ENCODE peak calls at places on chromosomes 4 and X, in ten cellular contexts. V, R, F, K, I, P, E, N, G and T are unnamed samples.

GRCh38 chrX:130788786-130789581 is 114.0 kb downstream of the ENOX2 start:
- DNase-seq in F (no peak), V (no peak), N (no peak), G (no peak), P (no peak), R (no peak), I (no peak), E (no peak), K (peak), T (no peak)

GRCh38 chr4:77193511-77194236 is 36.7 kb downstream of the CCNG2 start:
- DNase-seq in F (no peak), K (no peak), N (peak), I (no peak), E (peak), V (peak), G (no peak), P (peak), R (no peak), T (no peak)

GRCh38 chrX:119605739-119606507 is at the start of gene NKRF:
- DNase-seq in R (peak), P (peak), V (peak), I (peak), K (peak), G (no peak), E (peak), F (peak), N (peak), T (peak)

GRCh38 chr4:20217521-20217920 is 34.2 kb upstream of the SLIT2 start:
- DNase-seq in I (peak), V (no peak), R (no peak), G (peak), F (no peak), N (no peak), E (no peak), P (no peak), K (no peak), T (no peak)

GRCh38 chr4:128394778-128395177 is 107.2 kb upstream of the PGRMC2 start:
- DNase-seq in E (no peak), I (peak), P (no peak), N (no peak), F (no peak), V (no peak), G (peak), R (no peak), K (no peak), T (no peak)

GRCh38 chr4:5101571-5101970 is 50.3 kb downstream of the STK32B start:
- DNase-seq in P (no peak), I (no peak), E (no peak), G (no peak), R (no peak), V (no peak), K (no peak), F (no peak), N (no peak), T (no peak)

GRCh38 chr4:82739292-82740190 is 59.1 kb downstream of the SCD5 start:
- DNase-seq in E (peak), V (peak), K (peak), I (peak), P (peak), N (peak), G (peak), R (peak), F (peak), T (no peak)

GRCh38 chrX:39984191-39984956 is 113.4 kb downstream of the BCOR start:
- DNase-seq in G (peak), R (no peak), P (no peak), K (peak), F (no peak), N (no peak), V (no peak), E (no peak), I (peak), T (no peak)

GRCh38 chrX:77785400-77785745 is 643 bp downstream of the ATRX start:
- DNase-seq in N (no peak), R (no peak), P (no peak), E (peak), I (no peak), K (peak), G (peak), F (peak), V (no peak), T (no peak)

GRCh38 chr4:140635606-140636005 is 66.8 kb upstream of the UCP1 start:
- DNase-seq in P (peak), V (no peak), K (no peak), G (no peak), F (peak), I (peak), N (no peak), R (no peak), E (peak), T (no peak)

GRCh38 chrX:124555036-124555595 is 208.8 kb downstream of the SH2D1A start:
- DNase-seq in R (no peak), F (no peak), N (no peak), V (no peak), K (no peak), P (no peak), I (peak), E (no peak), G (peak), T (no peak)

GRCh38 chr4:169765845-169766244 is 8.1 kb upstream of the HPF1 start:
- DNase-seq in P (no peak), I (peak), N (no peak), G (peak), R (no peak), K (no peak), V (no peak), F (no peak), E (no peak), T (no peak)

GRCh38 chr4:188942606-188943005 is 803.4 kb downstream of the TRIML1 start:
- DNase-seq in F (no peak), G (peak), P (no peak), E (no peak), I (peak), V (no peak), R (no peak), N (no peak), K (no peak), T (no peak)

GRCh38 chr4:103046416-103047290 is 27.1 kb upstream of the SLC9B1 start:
- DNase-seq in N (peak), G (peak), V (no peak), I (peak), F (peak), R (no peak), E (peak), P (peak), K (peak), T (no peak)

GRCh38 chr4:100386270-100386669 is 131.6 kb downstream of the EMCN start:
- DNase-seq in F (no peak), V (no peak), E (no peak), K (no peak), N (no peak), R (no peak), I (no peak), P (no peak), G (no peak), T (no peak)

GRCh38 chr4:5693871-5694270 is 14.5 kb downstream of the EVC2 start:
- DNase-seq in I (no peak), F (no peak), P (no peak), N (no peak), E (no peak), K (no peak), R (no peak), V (no peak), G (no peak), T (no peak)

GRCh38 chr4:845233-845835 is 19.4 kb upstream of the CPLX1 start:
- DNase-seq in R (no peak), G (peak), P (no peak), N (no peak), I (peak), E (no peak), V (no peak), F (no peak), K (no peak), T (no peak)

GRCh38 chrX:69362889-69363288 is 141.2 kb upstream of the NALF2 start:
- DNase-seq in R (no peak), V (no peak), P (peak), G (peak), E (no peak), F (no peak), N (no peak), K (peak), I (no peak), T (no peak)

GRCh38 chr4:1195109-1195671 is 22.8 kb upstream of the SPON2 start:
- DNase-seq in E (peak), N (no peak), I (no peak), G (peak), V (peak), R (no peak), F (no peak), P (no peak), K (no peak), T (no peak)

GRCh38 chr4:48546336-48546735 is 56.3 kb downstream of the ZAR1 start:
- DNase-seq in K (peak), R (no peak), F (peak), G (peak), P (no peak), N (peak), V (no peak), E (peak), I (peak), T (peak)

GRCh38 chrX:121093011-121093410 is 45.6 kb downstream of the GLUD2 start:
- DNase-seq in K (peak), N (no peak), V (no peak), G (peak), E (no peak), R (no peak), F (no peak), I (peak), P (no peak), T (no peak)

GRCh38 chr4:43351970-43352806 is 459.7 kb downstream of the GRXCR1 start:
- DNase-seq in R (no peak), I (no peak), K (no peak), P (no peak), N (no peak), E (no peak), V (no peak), G (peak), F (no peak), T (no peak)

GRCh38 chr4:124018383-124019317 is 622.1 kb downstream of the SPRY1 start:
- DNase-seq in P (peak), G (peak), F (no peak), E (no peak), I (peak), N (no peak), R (no peak), V (no peak), K (no peak), T (no peak)

GRCh38 chr4:158172558-158173258 is at the start of gene GASK1B:
- DNase-seq in K (peak), N (no peak), I (peak), V (no peak), R (no peak), P (peak), G (peak), E (peak), F (peak), T (no peak)

GRCh38 chrX:136417806-136418205 is 69.9 kb upstream of the BRS3 start:
- DNase-seq in F (no peak), E (no peak), I (no peak), N (no peak), K (no peak), R (no peak), P (no peak), G (no peak), V (no peak), T (no peak)

GRCh38 chr4:101158136-101158485 is 189.2 kb downstream of the PPP3CA start:
- DNase-seq in K (no peak), R (peak), F (no peak), N (no peak), E (no peak), G (peak), I (no peak), P (no peak), V (no peak), T (no peak)

GRCh38 chr4:88005086-88005485 is 2.3 kb upstream of the PKD2 start:
- DNase-seq in R (no peak), I (no peak), P (peak), K (no peak), N (no peak), V (no peak), G (peak), F (no peak), E (no peak), T (no peak)

GRCh38 chrX:110588853-110589252 is 206.8 kb downstream of the CHRDL1 start:
- DNase-seq in F (no peak), R (no peak), E (no peak), G (no peak), P (peak), K (no peak), I (no peak), V (no peak), N (no peak), T (no peak)